ENCODE peak calls at places on chromosomes 6 and 20, in eight cellular contexts. One of them, this sample, is unnamed.

GRCh38 chr6:55069132-55069781 is 105.1 kb upstream of the HCRTR2 start:
- DNase-seq in right cardiac atrium: no peak
- DNase-seq in effector memory CD4-positive, alpha-beta T cell: no peak
- DNase-seq in CD4-positive, alpha-beta memory T cell: no peak
- DNase-seq in iPS DF 6.9: peak
- DNase-seq in lower lobe of right lung: no peak
- DNase-seq in HL-60: peak
- DNase-seq in CD8-positive, alpha-beta memory T cell: no peak
- DNase-seq in this sample: no peak

GRCh38 chr6:129709909-129710721 is at the start of gene ARHGAP18:
- DNase-seq in right cardiac atrium: peak
- DNase-seq in effector memory CD4-positive, alpha-beta T cell: peak
- DNase-seq in CD4-positive, alpha-beta memory T cell: peak
- DNase-seq in iPS DF 6.9: peak
- DNase-seq in lower lobe of right lung: peak
- DNase-seq in HL-60: peak
- DNase-seq in CD8-positive, alpha-beta memory T cell: peak
- DNase-seq in this sample: peak

GRCh38 chr6:143006787-143007186 is 53.9 kb upstream of the AIG1 start:
- DNase-seq in right cardiac atrium: no peak
- DNase-seq in effector memory CD4-positive, alpha-beta T cell: no peak
- DNase-seq in CD4-positive, alpha-beta memory T cell: no peak
- DNase-seq in iPS DF 6.9: no peak
- DNase-seq in lower lobe of right lung: no peak
- DNase-seq in HL-60: no peak
- DNase-seq in CD8-positive, alpha-beta memory T cell: no peak
- DNase-seq in this sample: no peak

GRCh38 chr6:118712955-118713354 is 61.6 kb upstream of the CEP85L start:
- DNase-seq in right cardiac atrium: no peak
- DNase-seq in effector memory CD4-positive, alpha-beta T cell: no peak
- DNase-seq in CD4-positive, alpha-beta memory T cell: no peak
- DNase-seq in iPS DF 6.9: no peak
- DNase-seq in lower lobe of right lung: no peak
- DNase-seq in HL-60: no peak
- DNase-seq in CD8-positive, alpha-beta memory T cell: no peak
- DNase-seq in this sample: no peak

GRCh38 chr6:100257661-100258395 is 206.9 kb downstream of the SIM1 start:
- DNase-seq in right cardiac atrium: no peak
- DNase-seq in effector memory CD4-positive, alpha-beta T cell: no peak
- DNase-seq in CD4-positive, alpha-beta memory T cell: no peak
- DNase-seq in iPS DF 6.9: no peak
- DNase-seq in lower lobe of right lung: no peak
- DNase-seq in HL-60: no peak
- DNase-seq in CD8-positive, alpha-beta memory T cell: no peak
- DNase-seq in this sample: no peak

GRCh38 chr20:53706511-53707031 is 112.9 kb upstream of the ZNF217 start:
- DNase-seq in right cardiac atrium: no peak
- DNase-seq in effector memory CD4-positive, alpha-beta T cell: no peak
- DNase-seq in CD4-positive, alpha-beta memory T cell: no peak
- DNase-seq in iPS DF 6.9: no peak
- DNase-seq in lower lobe of right lung: no peak
- DNase-seq in HL-60: peak
- DNase-seq in CD8-positive, alpha-beta memory T cell: no peak
- DNase-seq in this sample: no peak

GRCh38 chr6:52249078-52249477 is 4.8 kb upstream of the IL17F start:
- DNase-seq in right cardiac atrium: no peak
- DNase-seq in effector memory CD4-positive, alpha-beta T cell: no peak
- DNase-seq in CD4-positive, alpha-beta memory T cell: no peak
- DNase-seq in iPS DF 6.9: no peak
- DNase-seq in lower lobe of right lung: no peak
- DNase-seq in HL-60: no peak
- DNase-seq in CD8-positive, alpha-beta memory T cell: no peak
- DNase-seq in this sample: no peak

GRCh38 chr6:158772851-158773371 is 46.3 kb downstream of the EZR start:
- DNase-seq in right cardiac atrium: no peak
- DNase-seq in effector memory CD4-positive, alpha-beta T cell: no peak
- DNase-seq in CD4-positive, alpha-beta memory T cell: no peak
- DNase-seq in iPS DF 6.9: no peak
- DNase-seq in lower lobe of right lung: no peak
- DNase-seq in HL-60: no peak
- DNase-seq in CD8-positive, alpha-beta memory T cell: peak
- DNase-seq in this sample: peak

GRCh38 chr6:14275493-14275851 is 157.9 kb downstream of the CD83 start:
- DNase-seq in right cardiac atrium: peak
- DNase-seq in effector memory CD4-positive, alpha-beta T cell: no peak
- DNase-seq in CD4-positive, alpha-beta memory T cell: no peak
- DNase-seq in iPS DF 6.9: no peak
- DNase-seq in lower lobe of right lung: no peak
- DNase-seq in HL-60: no peak
- DNase-seq in CD8-positive, alpha-beta memory T cell: no peak
- DNase-seq in this sample: no peak

GRCh38 chr6:24667378-24667803 is 514 bp downstream of the ACOT13 start:
- DNase-seq in right cardiac atrium: no peak
- DNase-seq in effector memory CD4-positive, alpha-beta T cell: no peak
- DNase-seq in CD4-positive, alpha-beta memory T cell: no peak
- DNase-seq in iPS DF 6.9: no peak
- DNase-seq in lower lobe of right lung: no peak
- DNase-seq in HL-60: peak
- DNase-seq in CD8-positive, alpha-beta memory T cell: no peak
- DNase-seq in this sample: no peak

DNA sequence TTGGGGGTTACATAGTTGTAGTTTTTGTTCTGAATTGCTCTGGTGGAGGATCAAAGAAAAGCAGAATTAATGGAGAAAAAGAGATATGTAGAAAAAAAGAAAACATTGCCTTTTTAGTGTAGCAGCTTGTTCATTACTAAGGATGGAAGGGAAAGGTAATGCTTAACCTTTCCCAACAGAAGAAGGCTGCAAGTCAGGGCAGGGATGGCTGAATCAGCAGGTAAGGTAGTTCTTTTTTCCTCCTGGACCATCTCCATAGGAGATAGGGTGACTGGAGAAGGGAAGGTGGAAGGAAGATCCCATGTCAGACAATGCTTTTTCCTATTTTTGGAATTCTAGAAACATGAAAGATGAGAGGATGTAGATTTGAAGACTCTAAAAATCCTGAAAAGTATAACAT is 79.4 kb upstream of the SUPT3H start:
- DNase-seq in right cardiac atrium: no peak
- DNase-seq in effector memory CD4-positive, alpha-beta T cell: no peak
- DNase-seq in CD4-positive, alpha-beta memory T cell: no peak
- DNase-seq in iPS DF 6.9: no peak
- DNase-seq in lower lobe of right lung: no peak
- DNase-seq in HL-60: no peak
- DNase-seq in CD8-positive, alpha-beta memory T cell: no peak
- DNase-seq in this sample: no peak
- H3K27ac ChIP-seq in right cardiac atrium: no peak
- H3K27ac ChIP-seq in effector memory CD4-positive, alpha-beta T cell: no peak
- H3K27ac ChIP-seq in CD4-positive, alpha-beta memory T cell: no peak
- H3K27ac ChIP-seq in iPS DF 6.9: no peak
- H3K27ac ChIP-seq in lower lobe of right lung: no peak
- H3K27ac ChIP-seq in HL-60: no peak
- H3K27ac ChIP-seq in CD8-positive, alpha-beta memory T cell: no peak
- H3K27ac ChIP-seq in this sample: no peak

DNA sequence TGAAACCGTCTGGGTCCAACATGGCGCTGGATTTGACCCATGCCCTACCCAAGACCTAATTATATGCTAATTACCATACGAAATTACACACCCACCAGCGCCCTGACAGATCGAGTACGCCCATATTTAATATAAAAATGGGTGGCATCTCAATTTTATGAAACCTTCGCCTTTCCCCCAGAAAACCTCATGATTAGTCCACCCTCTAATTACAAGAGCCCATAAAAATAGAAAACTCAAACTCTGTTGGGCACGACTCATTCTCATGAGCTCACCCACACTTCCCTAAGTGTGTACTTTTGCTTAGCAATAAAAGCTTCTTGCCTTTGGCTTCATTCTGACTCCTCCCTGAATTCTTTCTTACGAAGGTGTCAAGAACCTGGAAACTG is 136.4 kb downstream of the OR2B2 start:
- DNase-seq in right cardiac atrium: no peak
- DNase-seq in effector memory CD4-positive, alpha-beta T cell: no peak
- DNase-seq in CD4-positive, alpha-beta memory T cell: no peak
- DNase-seq in iPS DF 6.9: no peak
- DNase-seq in lower lobe of right lung: no peak
- DNase-seq in HL-60: no peak
- DNase-seq in CD8-positive, alpha-beta memory T cell: no peak
- DNase-seq in this sample: no peak
- H3K27ac ChIP-seq in right cardiac atrium: no peak
- H3K27ac ChIP-seq in effector memory CD4-positive, alpha-beta T cell: no peak
- H3K27ac ChIP-seq in CD4-positive, alpha-beta memory T cell: no peak
- H3K27ac ChIP-seq in iPS DF 6.9: no peak
- H3K27ac ChIP-seq in lower lobe of right lung: no peak
- H3K27ac ChIP-seq in HL-60: no peak
- H3K27ac ChIP-seq in CD8-positive, alpha-beta memory T cell: peak
- H3K27ac ChIP-seq in this sample: peak

GRCh38 chr6:15472626-15473025 is 190.2 kb downstream of the DTNBP1 start:
- DNase-seq in right cardiac atrium: no peak
- DNase-seq in effector memory CD4-positive, alpha-beta T cell: no peak
- DNase-seq in CD4-positive, alpha-beta memory T cell: no peak
- DNase-seq in iPS DF 6.9: no peak
- DNase-seq in lower lobe of right lung: no peak
- DNase-seq in HL-60: no peak
- DNase-seq in CD8-positive, alpha-beta memory T cell: no peak
- DNase-seq in this sample: no peak

GRCh38 chr6:15474196-15474595 is 188.6 kb downstream of the DTNBP1 start:
- DNase-seq in right cardiac atrium: no peak
- DNase-seq in effector memory CD4-positive, alpha-beta T cell: no peak
- DNase-seq in CD4-positive, alpha-beta memory T cell: no peak
- DNase-seq in iPS DF 6.9: no peak
- DNase-seq in lower lobe of right lung: no peak
- DNase-seq in HL-60: no peak
- DNase-seq in CD8-positive, alpha-beta memory T cell: no peak
- DNase-seq in this sample: peak

GRCh38 chr6:15475261-15475660 is 187.6 kb downstream of the DTNBP1 start:
- DNase-seq in right cardiac atrium: no peak
- DNase-seq in effector memory CD4-positive, alpha-beta T cell: no peak
- DNase-seq in CD4-positive, alpha-beta memory T cell: no peak
- DNase-seq in iPS DF 6.9: no peak
- DNase-seq in lower lobe of right lung: no peak
- DNase-seq in HL-60: no peak
- DNase-seq in CD8-positive, alpha-beta memory T cell: no peak
- DNase-seq in this sample: no peak

GRCh38 chr6:15473174-15473573 is 189.7 kb downstream of the DTNBP1 start:
- DNase-seq in right cardiac atrium: no peak
- DNase-seq in effector memory CD4-positive, alpha-beta T cell: no peak
- DNase-seq in CD4-positive, alpha-beta memory T cell: no peak
- DNase-seq in iPS DF 6.9: no peak
- DNase-seq in lower lobe of right lung: no peak
- DNase-seq in HL-60: no peak
- DNase-seq in CD8-positive, alpha-beta memory T cell: no peak
- DNase-seq in this sample: no peak

DNA sequence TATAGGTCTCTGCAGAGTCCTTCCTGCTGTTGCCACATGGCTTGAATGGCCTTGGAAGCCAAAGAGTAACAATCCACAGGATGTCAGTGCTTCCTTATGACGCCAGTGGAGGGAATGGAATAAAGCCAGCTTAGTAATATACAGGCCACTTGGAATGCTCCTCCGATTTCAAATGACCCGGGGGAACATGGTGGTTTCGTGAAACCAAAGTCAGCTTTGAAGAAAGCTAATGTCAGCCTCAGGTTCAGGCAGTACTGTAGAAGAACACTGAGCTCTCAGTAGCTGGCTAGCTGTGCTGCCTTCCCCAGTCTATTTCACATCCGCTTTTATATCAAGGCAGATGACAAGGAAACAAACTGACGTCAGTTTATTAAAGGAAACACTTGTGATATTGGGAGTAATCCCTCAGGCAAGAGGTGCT is 189.1 kb downstream of the DTNBP1 start:
- DNase-seq in right cardiac atrium: no peak
- DNase-seq in effector memory CD4-positive, alpha-beta T cell: no peak
- DNase-seq in CD4-positive, alpha-beta memory T cell: no peak
- DNase-seq in iPS DF 6.9: no peak
- DNase-seq in lower lobe of right lung: no peak
- DNase-seq in HL-60: no peak
- DNase-seq in CD8-positive, alpha-beta memory T cell: no peak
- DNase-seq in this sample: no peak
- H3K27ac ChIP-seq in right cardiac atrium: peak
- H3K27ac ChIP-seq in effector memory CD4-positive, alpha-beta T cell: no peak
- H3K27ac ChIP-seq in CD4-positive, alpha-beta memory T cell: no peak
- H3K27ac ChIP-seq in iPS DF 6.9: no peak
- H3K27ac ChIP-seq in lower lobe of right lung: peak
- H3K27ac ChIP-seq in HL-60: no peak
- H3K27ac ChIP-seq in CD8-positive, alpha-beta memory T cell: no peak
- H3K27ac ChIP-seq in this sample: peak

DNA sequence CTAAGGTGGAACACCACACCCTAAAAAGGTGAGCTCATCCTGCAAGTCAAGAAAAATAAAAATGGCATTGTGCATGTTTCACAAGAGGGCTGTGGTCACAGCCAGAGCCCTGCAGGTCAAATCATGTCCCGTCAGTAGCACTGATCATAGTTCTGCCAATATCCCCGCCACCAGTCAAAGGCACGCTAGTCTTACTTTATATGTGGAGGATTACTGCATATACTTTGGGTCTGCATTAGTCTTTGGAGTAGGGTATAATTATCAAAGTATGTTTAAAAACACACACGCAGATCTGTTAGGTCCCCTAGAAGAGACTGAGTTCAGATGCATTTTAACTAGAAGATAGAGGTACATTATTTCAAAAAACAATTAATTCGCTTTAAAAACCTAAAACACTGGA is 1.8 kb downstream of the PERP start:
- DNase-seq in right cardiac atrium: no peak
- DNase-seq in effector memory CD4-positive, alpha-beta T cell: no peak
- DNase-seq in CD4-positive, alpha-beta memory T cell: no peak
- DNase-seq in iPS DF 6.9: no peak
- DNase-seq in lower lobe of right lung: no peak
- DNase-seq in HL-60: no peak
- DNase-seq in CD8-positive, alpha-beta memory T cell: no peak
- DNase-seq in this sample: peak
- H3K27ac ChIP-seq in right cardiac atrium: peak
- H3K27ac ChIP-seq in effector memory CD4-positive, alpha-beta T cell: no peak
- H3K27ac ChIP-seq in CD4-positive, alpha-beta memory T cell: no peak
- H3K27ac ChIP-seq in iPS DF 6.9: no peak
- H3K27ac ChIP-seq in lower lobe of right lung: peak
- H3K27ac ChIP-seq in HL-60: no peak
- H3K27ac ChIP-seq in CD8-positive, alpha-beta memory T cell: no peak
- H3K27ac ChIP-seq in this sample: peak

DNA sequence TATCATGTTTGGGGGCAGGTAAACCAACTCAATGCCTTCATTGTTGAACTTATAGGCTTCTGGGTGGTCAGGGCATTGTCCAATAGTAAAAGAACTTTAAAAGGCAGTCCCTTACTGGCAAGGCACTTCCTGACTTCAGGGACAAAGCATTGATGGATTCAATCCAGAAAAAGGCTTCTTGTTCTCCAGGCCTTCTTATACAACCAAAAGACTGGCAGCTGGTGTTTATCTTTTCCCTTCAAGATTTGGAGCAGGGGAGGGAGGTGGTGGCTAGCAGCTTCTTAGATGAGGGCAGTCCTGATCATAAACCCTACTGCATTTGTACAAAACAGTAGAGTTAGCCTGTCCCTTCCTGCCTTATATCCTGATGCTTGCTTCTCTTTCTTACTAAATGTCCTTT is 57.5 kb downstream of the NCOA3 start:
- DNase-seq in right cardiac atrium: no peak
- DNase-seq in effector memory CD4-positive, alpha-beta T cell: no peak
- DNase-seq in CD4-positive, alpha-beta memory T cell: no peak
- DNase-seq in iPS DF 6.9: no peak
- DNase-seq in lower lobe of right lung: no peak
- DNase-seq in HL-60: no peak
- DNase-seq in CD8-positive, alpha-beta memory T cell: no peak
- DNase-seq in this sample: no peak
- H3K27ac ChIP-seq in right cardiac atrium: no peak
- H3K27ac ChIP-seq in effector memory CD4-positive, alpha-beta T cell: no peak
- H3K27ac ChIP-seq in CD4-positive, alpha-beta memory T cell: no peak
- H3K27ac ChIP-seq in iPS DF 6.9: no peak
- H3K27ac ChIP-seq in lower lobe of right lung: no peak
- H3K27ac ChIP-seq in HL-60: no peak
- H3K27ac ChIP-seq in CD8-positive, alpha-beta memory T cell: no peak
- H3K27ac ChIP-seq in this sample: no peak

This sample was measured in epithelial cell of prostate.